ENCODE peak calls at places on chromosomes 12 and 14, in ten cellular contexts. One of them, this sample, is unnamed.
A peak's percentile ranks its signal among the peaks of the same experiment; 100 is the strongest.

GRCh38 chr12:96034631-96035282 is 630 bp downstream of the LTA4H start:
- DNase-seq in HTR-8/SVneo: peak; percentile 29
- DNase-seq in esophagus squamous epithelium: no peak
- DNase-seq in IMR-90: peak; percentile 37
- DNase-seq in NCI-H460: no peak
- DNase-seq in GM23338: peak; percentile 58
- DNase-seq in NCI-H510A: peak; percentile 6
- DNase-seq in breast epithelium: no peak
- DNase-seq in EL: peak; percentile 45
- DNase-seq in activated T-helper 1 cell treated with Interleukin-2 at 50 U/mL for 16 hours: no peak
- DNase-seq in this sample: peak; percentile 35

GRCh38 chr12:106633451-106633823 is 50.6 kb downstream of the RFX4 start:
- DNase-seq in breast epithelium: no peak
- DNase-seq in HTR-8/SVneo: no peak
- DNase-seq in NCI-H510A: no peak
- DNase-seq in NCI-H460: no peak
- DNase-seq in activated T-helper 1 cell treated with Interleukin-2 at 50 U/mL for 16 hours: no peak
- DNase-seq in esophagus squamous epithelium: no peak
- DNase-seq in GM23338: no peak
- DNase-seq in IMR-90: no peak
- DNase-seq in EL: peak; percentile 65
- DNase-seq in this sample: no peak

GRCh38 chr12:71661977-71662522 is 1.6 kb downstream of the ZFC3H1 start:
- DNase-seq in EL: peak; percentile 58
- DNase-seq in breast epithelium: no peak
- DNase-seq in esophagus squamous epithelium: no peak
- DNase-seq in IMR-90: peak; percentile 84
- DNase-seq in GM23338: no peak
- DNase-seq in activated T-helper 1 cell treated with Interleukin-2 at 50 U/mL for 16 hours: no peak
- DNase-seq in NCI-H510A: no peak
- DNase-seq in NCI-H460: no peak
- DNase-seq in HTR-8/SVneo: no peak
- DNase-seq in this sample: peak; percentile 28

GRCh38 chr14:74793506-74794155 is 30.5 kb downstream of the YLPM1 start:
- DNase-seq in breast epithelium: no peak
- DNase-seq in NCI-H510A: no peak
- DNase-seq in esophagus squamous epithelium: no peak
- DNase-seq in NCI-H460: no peak
- DNase-seq in EL: no peak
- DNase-seq in HTR-8/SVneo: no peak
- DNase-seq in GM23338: peak; percentile 60
- DNase-seq in IMR-90: no peak
- DNase-seq in activated T-helper 1 cell treated with Interleukin-2 at 50 U/mL for 16 hours: no peak
- DNase-seq in this sample: peak; percentile 36

GRCh38 chr12:98595152-98595988 is 1.9 kb downstream of the SLC25A3 start:
- DNase-seq in IMR-90: peak; percentile 79
- DNase-seq in activated T-helper 1 cell treated with Interleukin-2 at 50 U/mL for 16 hours: no peak
- DNase-seq in breast epithelium: no peak
- DNase-seq in NCI-H460: no peak
- DNase-seq in HTR-8/SVneo: no peak
- DNase-seq in esophagus squamous epithelium: no peak
- DNase-seq in NCI-H510A: no peak
- DNase-seq in EL: peak; percentile 84
- DNase-seq in GM23338: no peak
- DNase-seq in this sample: peak; percentile 70

GRCh38 chr14:89040080-89040437 is 215.6 kb downstream of the TTC8 start:
- DNase-seq in esophagus squamous epithelium: no peak
- DNase-seq in HTR-8/SVneo: no peak
- DNase-seq in GM23338: no peak
- DNase-seq in NCI-H460: no peak
- DNase-seq in EL: peak; percentile 8
- DNase-seq in NCI-H510A: no peak
- DNase-seq in activated T-helper 1 cell treated with Interleukin-2 at 50 U/mL for 16 hours: no peak
- DNase-seq in breast epithelium: no peak
- DNase-seq in IMR-90: no peak
- DNase-seq in this sample: no peak

GRCh38 chr12:104630230-104630670 is 173.5 kb downstream of the CHST11 start:
- DNase-seq in NCI-H510A: peak; percentile 82
- DNase-seq in HTR-8/SVneo: no peak
- DNase-seq in activated T-helper 1 cell treated with Interleukin-2 at 50 U/mL for 16 hours: no peak
- DNase-seq in esophagus squamous epithelium: no peak
- DNase-seq in breast epithelium: no peak
- DNase-seq in GM23338: peak; percentile 28
- DNase-seq in EL: no peak
- DNase-seq in NCI-H460: no peak
- DNase-seq in IMR-90: no peak
- DNase-seq in this sample: no peak

GRCh38 chr12:39884616-39885125 is 221.2 kb downstream of the SLC2A13 start:
- DNase-seq in HTR-8/SVneo: no peak
- DNase-seq in EL: no peak
- DNase-seq in IMR-90: no peak
- DNase-seq in NCI-H460: no peak
- DNase-seq in NCI-H510A: no peak
- DNase-seq in esophagus squamous epithelium: no peak
- DNase-seq in breast epithelium: no peak
- DNase-seq in GM23338: no peak
- DNase-seq in activated T-helper 1 cell treated with Interleukin-2 at 50 U/mL for 16 hours: no peak
- DNase-seq in this sample: no peak

GRCh38 chr14:21846227-21846885 is 172.7 kb upstream of the OR4E1 start:
- DNase-seq in NCI-H510A: no peak
- DNase-seq in activated T-helper 1 cell treated with Interleukin-2 at 50 U/mL for 16 hours: peak; percentile 50
- DNase-seq in GM23338: peak; percentile 77
- DNase-seq in esophagus squamous epithelium: no peak
- DNase-seq in EL: peak; percentile 27
- DNase-seq in NCI-H460: peak; percentile 44
- DNase-seq in IMR-90: peak; percentile 0
- DNase-seq in HTR-8/SVneo: no peak
- DNase-seq in breast epithelium: no peak
- DNase-seq in this sample: peak; percentile 7

GRCh38 chr14:24312736-24313507 is 1.6 kb downstream of the LTB4R start:
- DNase-seq in esophagus squamous epithelium: no peak
- DNase-seq in IMR-90: peak; percentile 22
- DNase-seq in NCI-H460: no peak
- DNase-seq in EL: no peak
- DNase-seq in breast epithelium: no peak
- DNase-seq in GM23338: no peak
- DNase-seq in activated T-helper 1 cell treated with Interleukin-2 at 50 U/mL for 16 hours: no peak
- DNase-seq in NCI-H510A: no peak
- DNase-seq in HTR-8/SVneo: no peak
- DNase-seq in this sample: no peak

GRCh38 chr12:58648151-58648550 is 272.2 kb downstream of the LRIG3 start:
- DNase-seq in NCI-H510A: no peak
- DNase-seq in esophagus squamous epithelium: no peak
- DNase-seq in activated T-helper 1 cell treated with Interleukin-2 at 50 U/mL for 16 hours: no peak
- DNase-seq in IMR-90: no peak
- DNase-seq in GM23338: no peak
- DNase-seq in NCI-H460: no peak
- DNase-seq in EL: peak; percentile 12
- DNase-seq in HTR-8/SVneo: no peak
- DNase-seq in breast epithelium: no peak
- DNase-seq in this sample: no peak

GRCh38 chr14:63727231-63727735 is 582 bp downstream of the SGPP1 start:
- DNase-seq in HTR-8/SVneo: peak; percentile 88
- DNase-seq in activated T-helper 1 cell treated with Interleukin-2 at 50 U/mL for 16 hours: no peak
- DNase-seq in NCI-H510A: no peak
- DNase-seq in GM23338: peak; percentile 57
- DNase-seq in EL: peak; percentile 56
- DNase-seq in IMR-90: peak; percentile 46
- DNase-seq in esophagus squamous epithelium: no peak
- DNase-seq in NCI-H460: no peak
- DNase-seq in breast epithelium: peak; percentile 54
- DNase-seq in this sample: peak; percentile 34

GRCh38 chr12:124633954-124634352 is 66.5 kb upstream of the NCOR2 start:
- DNase-seq in breast epithelium: no peak
- DNase-seq in esophagus squamous epithelium: no peak
- DNase-seq in EL: no peak
- DNase-seq in activated T-helper 1 cell treated with Interleukin-2 at 50 U/mL for 16 hours: no peak
- DNase-seq in NCI-H460: no peak
- DNase-seq in GM23338: no peak
- DNase-seq in IMR-90: no peak
- DNase-seq in NCI-H510A: no peak
- DNase-seq in HTR-8/SVneo: no peak
- DNase-seq in this sample: no peak

GRCh38 chr12:114682920-114683708 is 861 bp downstream of the TBX3 start:
- DNase-seq in GM23338: no peak
- DNase-seq in HTR-8/SVneo: no peak
- DNase-seq in NCI-H460: peak; percentile 29
- DNase-seq in IMR-90: no peak
- DNase-seq in breast epithelium: no peak
- DNase-seq in EL: no peak
- DNase-seq in NCI-H510A: peak; percentile 48
- DNase-seq in esophagus squamous epithelium: no peak
- DNase-seq in activated T-helper 1 cell treated with Interleukin-2 at 50 U/mL for 16 hours: no peak
- DNase-seq in this sample: no peak

GRCh38 chr12:79934309-79935020 is 432 bp downstream of the PPP1R12A start:
- DNase-seq in NCI-H510A: peak; percentile 38
- DNase-seq in GM23338: peak; percentile 74
- DNase-seq in breast epithelium: peak; percentile 64
- DNase-seq in HTR-8/SVneo: peak; percentile 27
- DNase-seq in esophagus squamous epithelium: no peak
- DNase-seq in NCI-H460: no peak
- DNase-seq in activated T-helper 1 cell treated with Interleukin-2 at 50 U/mL for 16 hours: peak; percentile 10
- DNase-seq in IMR-90: peak; percentile 36
- DNase-seq in EL: peak; percentile 48
- DNase-seq in this sample: peak; percentile 37

GRCh38 chr12:65051196-65051595 is 69.9 kb downstream of the WIF1 start:
- DNase-seq in esophagus squamous epithelium: no peak
- DNase-seq in NCI-H510A: no peak
- DNase-seq in IMR-90: no peak
- DNase-seq in GM23338: no peak
- DNase-seq in activated T-helper 1 cell treated with Interleukin-2 at 50 U/mL for 16 hours: no peak
- DNase-seq in NCI-H460: no peak
- DNase-seq in EL: no peak
- DNase-seq in HTR-8/SVneo: no peak
- DNase-seq in breast epithelium: no peak
- DNase-seq in this sample: no peak

GRCh38 chr14:76768671-76769500 is 7.6 kb downstream of the VASH1 start:
- DNase-seq in esophagus squamous epithelium: no peak
- DNase-seq in GM23338: no peak
- DNase-seq in NCI-H510A: no peak
- DNase-seq in breast epithelium: no peak
- DNase-seq in HTR-8/SVneo: no peak
- DNase-seq in EL: no peak
- DNase-seq in IMR-90: no peak
- DNase-seq in NCI-H460: no peak
- DNase-seq in activated T-helper 1 cell treated with Interleukin-2 at 50 U/mL for 16 hours: no peak
- DNase-seq in this sample: no peak

GRCh38 chr12:8560986-8561385 is 20.3 kb upstream of the CLEC4E start:
- DNase-seq in NCI-H460: no peak
- DNase-seq in GM23338: no peak
- DNase-seq in esophagus squamous epithelium: no peak
- DNase-seq in IMR-90: no peak
- DNase-seq in HTR-8/SVneo: no peak
- DNase-seq in activated T-helper 1 cell treated with Interleukin-2 at 50 U/mL for 16 hours: no peak
- DNase-seq in breast epithelium: no peak
- DNase-seq in EL: no peak
- DNase-seq in NCI-H510A: no peak
- DNase-seq in this sample: no peak

GRCh38 chr14:33618361-33619095 is 332.3 kb downstream of the EGLN3 start:
- DNase-seq in activated T-helper 1 cell treated with Interleukin-2 at 50 U/mL for 16 hours: no peak
- DNase-seq in esophagus squamous epithelium: no peak
- DNase-seq in IMR-90: no peak
- DNase-seq in EL: no peak
- DNase-seq in GM23338: peak; percentile 11
- DNase-seq in breast epithelium: no peak
- DNase-seq in NCI-H460: no peak
- DNase-seq in NCI-H510A: no peak
- DNase-seq in HTR-8/SVneo: no peak
- DNase-seq in this sample: peak; percentile 11

GRCh38 chr14:38254565-38255407 is 1.1 kb downstream of the CLEC14A start:
- DNase-seq in esophagus squamous epithelium: no peak
- DNase-seq in HTR-8/SVneo: no peak
- DNase-seq in activated T-helper 1 cell treated with Interleukin-2 at 50 U/mL for 16 hours: no peak
- DNase-seq in breast epithelium: no peak
- DNase-seq in EL: peak; percentile 38
- DNase-seq in GM23338: no peak
- DNase-seq in NCI-H460: no peak
- DNase-seq in NCI-H510A: no peak
- DNase-seq in IMR-90: no peak
- DNase-seq in this sample: no peak

GRCh38 chr14:76331328-76332011 is 44.5 kb upstream of the ESRRB start:
- DNase-seq in HTR-8/SVneo: no peak
- DNase-seq in IMR-90: no peak
- DNase-seq in EL: no peak
- DNase-seq in GM23338: no peak
- DNase-seq in NCI-H460: no peak
- DNase-seq in breast epithelium: no peak
- DNase-seq in activated T-helper 1 cell treated with Interleukin-2 at 50 U/mL for 16 hours: no peak
- DNase-seq in NCI-H510A: no peak
- DNase-seq in esophagus squamous epithelium: no peak
- DNase-seq in this sample: no peak

GRCh38 chr12:19971881-19972280 is 396.5 kb upstream of the PDE3A start:
- DNase-seq in activated T-helper 1 cell treated with Interleukin-2 at 50 U/mL for 16 hours: no peak
- DNase-seq in esophagus squamous epithelium: no peak
- DNase-seq in HTR-8/SVneo: no peak
- DNase-seq in NCI-H460: peak; percentile 59
- DNase-seq in IMR-90: no peak
- DNase-seq in GM23338: no peak
- DNase-seq in NCI-H510A: no peak
- DNase-seq in breast epithelium: no peak
- DNase-seq in EL: no peak
- DNase-seq in this sample: no peak

GRCh38 chr14:72708708-72709475 is 185.0 kb downstream of the DPF3 start:
- DNase-seq in GM23338: peak; percentile 46
- DNase-seq in IMR-90: no peak
- DNase-seq in HTR-8/SVneo: no peak
- DNase-seq in NCI-H460: no peak
- DNase-seq in activated T-helper 1 cell treated with Interleukin-2 at 50 U/mL for 16 hours: no peak
- DNase-seq in breast epithelium: no peak
- DNase-seq in EL: no peak
- DNase-seq in esophagus squamous epithelium: no peak
- DNase-seq in NCI-H510A: no peak
- DNase-seq in this sample: peak; percentile 7

GRCh38 chr14:100682749-100683148 is 43.9 kb upstream of the DLK1 start:
- DNase-seq in GM23338: no peak
- DNase-seq in IMR-90: no peak
- DNase-seq in NCI-H460: no peak
- DNase-seq in EL: no peak
- DNase-seq in HTR-8/SVneo: no peak
- DNase-seq in activated T-helper 1 cell treated with Interleukin-2 at 50 U/mL for 16 hours: no peak
- DNase-seq in NCI-H510A: no peak
- DNase-seq in esophagus squamous epithelium: no peak
- DNase-seq in breast epithelium: no peak
- DNase-seq in this sample: no peak

GRCh38 chr14:61218765-61219164 is 62.4 kb downstream of the TMEM30B start:
- DNase-seq in NCI-H510A: no peak
- DNase-seq in GM23338: peak; percentile 33
- DNase-seq in EL: no peak
- DNase-seq in NCI-H460: no peak
- DNase-seq in IMR-90: no peak
- DNase-seq in HTR-8/SVneo: no peak
- DNase-seq in esophagus squamous epithelium: no peak
- DNase-seq in activated T-helper 1 cell treated with Interleukin-2 at 50 U/mL for 16 hours: no peak
- DNase-seq in breast epithelium: no peak
- DNase-seq in this sample: peak; percentile 83

GRCh38 chr14:91269076-91269991 is 24.8 kb upstream of the GPR68 start:
- DNase-seq in HTR-8/SVneo: no peak
- DNase-seq in NCI-H460: no peak
- DNase-seq in NCI-H510A: no peak
- DNase-seq in IMR-90: no peak
- DNase-seq in EL: no peak
- DNase-seq in breast epithelium: no peak
- DNase-seq in activated T-helper 1 cell treated with Interleukin-2 at 50 U/mL for 16 hours: no peak
- DNase-seq in GM23338: no peak
- DNase-seq in esophagus squamous epithelium: no peak
- DNase-seq in this sample: no peak

GRCh38 chr12:47377414-47378221 is 297.9 kb upstream of the AMIGO2 start:
- DNase-seq in GM23338: no peak
- DNase-seq in EL: peak; percentile 98
- DNase-seq in activated T-helper 1 cell treated with Interleukin-2 at 50 U/mL for 16 hours: no peak
- DNase-seq in esophagus squamous epithelium: peak; percentile 13
- DNase-seq in HTR-8/SVneo: peak; percentile 84
- DNase-seq in IMR-90: peak; percentile 100
- DNase-seq in NCI-H510A: no peak
- DNase-seq in breast epithelium: peak; percentile 87
- DNase-seq in NCI-H460: peak; percentile 97
- DNase-seq in this sample: peak; percentile 100

GRCh38 chr14:77339407-77339806 is 18.6 kb downstream of the GSTZ1 start:
- DNase-seq in IMR-90: peak; percentile 82
- DNase-seq in esophagus squamous epithelium: no peak
- DNase-seq in EL: peak; percentile 57
- DNase-seq in activated T-helper 1 cell treated with Interleukin-2 at 50 U/mL for 16 hours: no peak
- DNase-seq in HTR-8/SVneo: no peak
- DNase-seq in NCI-H460: no peak
- DNase-seq in NCI-H510A: no peak
- DNase-seq in GM23338: no peak
- DNase-seq in breast epithelium: no peak
- DNase-seq in this sample: peak; percentile 75